ENCODE peak calls at places on chromosomes 7 and 10, in six cellular contexts. V is psoas muscle; U is HFF-Myc; H is GM23338; Q is fibroblast of lung; A is CD8-positive, alpha-beta T cell. Z is an unnamed sample.

GRCh38 chr10:100621360-100622205 is 85.8 kb downstream of the HIF1AN start:
- DNase-seq in V (no peak), U (no peak), H (no peak), A (peak; percentile 16), Q (peak; percentile 13), Z (no peak)

GRCh38 chr10:26534384-26534783 is 96.2 kb downstream of the APBB1IP start:
- DNase-seq in A (no peak), V (no peak), H (peak; percentile 88), Q (no peak), U (no peak), Z (no peak)

GRCh38 chr10:73899401-73899780 is 11.5 kb upstream of the PLAU start:
- DNase-seq in H (no peak), V (no peak), A (no peak), U (peak; percentile 89), Q (peak; percentile 70), Z (no peak)

GRCh38 chr10:131822013-131822693 is 78.7 kb upstream of the PPP2R2D start:
- DNase-seq in U (no peak), Q (no peak), V (peak; percentile 27), A (no peak), H (no peak), Z (peak; percentile 81)

GRCh38 chr7:90706067-90706716 is 110.1 kb downstream of the CDK14 start:
- DNase-seq in A (no peak), H (no peak), U (no peak), V (no peak), Q (peak; percentile 60), Z (no peak)

GRCh38 chr7:156773966-156774365 is 119.0 kb downstream of the LMBR1 start:
- DNase-seq in A (no peak), Q (no peak), U (no peak), V (no peak), H (no peak), Z (no peak)

GRCh38 chr7:43117025-43117424 is 4.6 kb downstream of the HECW1 start:
- DNase-seq in U (no peak), V (no peak), H (no peak), Q (no peak), A (no peak), Z (no peak)

GRCh38 chr7:111486472-111487142 is 75.7 kb downstream of the IMMP2L start:
- DNase-seq in Q (peak; percentile 77), H (peak; percentile 62), U (peak; percentile 19), A (no peak), V (no peak), Z (no peak)

GRCh38 chr10:44382131-44382858 is 2.6 kb downstream of the CXCL12 start:
- DNase-seq in H (peak; percentile 68), U (no peak), A (no peak), V (no peak), Q (no peak), Z (peak; percentile 60)

GRCh38 chr10:77159538-77160110 is 478.0 kb downstream of the KCNMA1 start:
- DNase-seq in Q (peak; percentile 35), V (no peak), H (no peak), A (no peak), U (no peak), Z (no peak)

GRCh38 chr10:130188195-130189175 is 52.3 kb downstream of the GLRX3 start:
- DNase-seq in Q (no peak), U (no peak), H (no peak), V (no peak), A (no peak), Z (no peak)

GRCh38 chr7:51290702-51291290 is 25.8 kb downstream of the COBL start:
- DNase-seq in Q (no peak), A (no peak), V (no peak), U (no peak), H (no peak), Z (no peak)

GRCh38 chr7:108486291-108486966 is 30.2 kb upstream of the NRCAM start:
- DNase-seq in Q (peak; percentile 31), H (no peak), U (no peak), V (no peak), A (no peak), Z (no peak)

GRCh38 chr7:79308176-79308575 is 145.3 kb downstream of the MAGI2 start:
- DNase-seq in U (no peak), V (no peak), A (no peak), Q (peak; percentile 25), H (peak; percentile 29), Z (no peak)

GRCh38 chr7:66198956-66199355 is 6.2 kb upstream of the TPST1 start:
- DNase-seq in H (no peak), U (no peak), V (no peak), Q (no peak), A (no peak), Z (peak; percentile 41)
- TF ChIP-seq CTCF in H (no peak), U (no peak), V (no peak), Q (no peak), A (no peak), Z (no peak)

DNA sequence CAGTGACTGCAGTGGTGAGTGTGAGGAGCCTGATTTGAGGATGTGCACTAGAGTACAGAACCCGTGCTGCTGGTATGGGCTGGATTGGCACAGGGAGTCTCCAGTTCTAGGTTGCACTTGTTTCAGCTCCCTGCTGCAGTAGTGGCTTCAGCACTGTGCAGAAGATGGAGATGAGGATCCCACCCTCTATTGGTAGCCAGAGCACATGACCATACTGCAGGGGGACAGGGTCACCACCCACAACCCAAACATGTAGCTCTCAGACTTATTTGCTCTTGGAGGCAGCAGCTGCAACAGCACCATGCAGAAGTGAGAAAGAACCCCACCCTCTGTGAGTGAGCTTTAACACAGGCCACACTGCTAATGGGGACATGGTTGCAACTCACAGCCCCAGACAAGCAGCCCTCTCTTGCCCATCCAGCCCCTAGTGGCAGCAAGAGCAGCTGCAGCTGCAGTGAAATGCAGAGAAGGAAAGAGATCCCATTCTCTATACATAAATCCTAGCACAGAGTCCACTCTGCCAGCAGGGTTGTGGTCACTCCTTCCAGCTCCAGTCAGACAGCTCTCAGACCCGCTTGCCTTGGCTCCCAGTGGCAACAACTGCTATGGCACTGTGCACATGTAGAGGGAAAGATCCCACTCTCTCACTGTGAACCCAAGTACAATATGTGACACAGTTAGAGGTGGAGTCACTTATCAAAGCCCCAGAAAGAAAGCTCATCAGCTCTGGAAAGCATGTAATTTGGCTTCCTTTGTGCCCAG is 51.4 kb upstream of the SCIN start:
- DNase-seq in A (no peak), V (no peak), Q (peak; percentile 6), U (peak; percentile 1), H (peak; percentile 79), Z (no peak)
- TF ChIP-seq CTCF in A (no peak), V (no peak), Q (peak; percentile 20), U (peak; percentile 65), H (peak; percentile 81), Z (peak; percentile 60)

GRCh38 chr10:95392250-95392584 is 101.4 kb upstream of the PDLIM1 start:
- DNase-seq in V (no peak), A (no peak), U (no peak), Q (no peak), H (no peak), Z (no peak)

GRCh38 chr10:95389982-95390381 is 99.2 kb upstream of the PDLIM1 start:
- DNase-seq in V (no peak), Q (no peak), A (no peak), H (no peak), U (no peak), Z (no peak)

GRCh38 chr10:95391164-95391563 is 100.4 kb upstream of the PDLIM1 start:
- DNase-seq in Q (no peak), V (no peak), U (no peak), H (no peak), A (no peak), Z (no peak)

GRCh38 chr10:95392711-95393164 is 101.9 kb upstream of the PDLIM1 start:
- DNase-seq in Q (no peak), H (no peak), U (no peak), V (no peak), A (no peak), Z (no peak)

DNA sequence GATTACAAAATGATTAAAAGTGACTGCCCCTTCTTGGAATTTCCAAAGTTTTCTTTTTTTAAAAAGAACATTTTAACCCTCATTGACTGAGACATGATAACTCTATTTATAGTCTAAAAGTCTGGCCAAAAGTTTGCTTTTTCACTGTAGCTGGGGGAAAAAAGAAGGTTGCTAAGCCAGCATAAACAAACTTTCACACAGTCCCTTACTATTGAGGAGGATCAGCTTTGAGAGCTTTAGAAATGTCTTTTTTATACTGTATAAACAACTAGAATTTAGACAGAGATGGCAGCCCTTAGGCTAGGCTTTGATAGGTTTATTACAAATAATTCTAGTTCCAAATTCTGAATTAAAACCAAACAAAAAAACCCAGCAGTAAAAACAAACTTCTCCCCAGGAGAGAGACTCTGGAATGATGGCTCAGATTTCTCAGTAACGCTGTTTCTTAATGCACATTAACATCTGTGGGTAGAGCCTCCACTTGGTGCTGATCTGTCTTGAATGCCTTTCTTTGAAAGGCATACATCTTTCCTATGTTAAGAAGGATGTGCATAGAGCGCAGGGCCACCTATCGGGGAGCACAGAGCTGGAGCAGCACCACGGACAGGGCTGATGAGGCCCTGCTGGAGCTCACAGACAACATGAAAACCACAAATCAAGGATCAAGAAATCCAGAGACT is 100.9 kb upstream of the PDLIM1 start:
- DNase-seq in Q (peak; percentile 37), U (peak; percentile 15), H (peak; percentile 77), A (no peak), V (no peak), Z (no peak)
- TF ChIP-seq CTCF in Q (peak; percentile 19), U (peak; percentile 12), H (no peak), A (no peak), V (no peak), Z (peak; percentile 63)

DNA sequence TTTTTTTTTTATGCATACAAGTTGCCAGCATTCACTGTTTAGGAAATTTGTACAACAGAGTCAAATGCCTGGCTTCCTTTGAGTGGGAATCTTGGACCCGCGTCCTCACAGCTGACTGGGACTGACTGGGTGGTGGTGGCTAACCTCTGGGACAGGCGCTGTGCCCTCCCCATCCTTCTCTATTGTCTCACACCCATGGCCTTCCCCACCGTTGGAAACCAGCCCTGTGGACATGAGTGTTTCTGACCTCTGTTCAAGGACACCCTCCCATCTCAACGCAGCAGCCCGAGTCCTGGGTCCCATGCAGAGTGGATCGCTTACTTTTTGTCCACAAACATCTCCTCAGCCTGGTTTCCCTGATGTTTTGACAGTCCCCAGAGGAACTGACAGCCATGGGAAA is 125.1 kb upstream of the PPIF start:
- DNase-seq in Q (no peak), A (no peak), U (no peak), H (no peak), V (no peak), Z (peak; percentile 50)
- TF ChIP-seq CTCF in Q (no peak), A (no peak), U (no peak), H (no peak), V (no peak), Z (no peak)

DNA sequence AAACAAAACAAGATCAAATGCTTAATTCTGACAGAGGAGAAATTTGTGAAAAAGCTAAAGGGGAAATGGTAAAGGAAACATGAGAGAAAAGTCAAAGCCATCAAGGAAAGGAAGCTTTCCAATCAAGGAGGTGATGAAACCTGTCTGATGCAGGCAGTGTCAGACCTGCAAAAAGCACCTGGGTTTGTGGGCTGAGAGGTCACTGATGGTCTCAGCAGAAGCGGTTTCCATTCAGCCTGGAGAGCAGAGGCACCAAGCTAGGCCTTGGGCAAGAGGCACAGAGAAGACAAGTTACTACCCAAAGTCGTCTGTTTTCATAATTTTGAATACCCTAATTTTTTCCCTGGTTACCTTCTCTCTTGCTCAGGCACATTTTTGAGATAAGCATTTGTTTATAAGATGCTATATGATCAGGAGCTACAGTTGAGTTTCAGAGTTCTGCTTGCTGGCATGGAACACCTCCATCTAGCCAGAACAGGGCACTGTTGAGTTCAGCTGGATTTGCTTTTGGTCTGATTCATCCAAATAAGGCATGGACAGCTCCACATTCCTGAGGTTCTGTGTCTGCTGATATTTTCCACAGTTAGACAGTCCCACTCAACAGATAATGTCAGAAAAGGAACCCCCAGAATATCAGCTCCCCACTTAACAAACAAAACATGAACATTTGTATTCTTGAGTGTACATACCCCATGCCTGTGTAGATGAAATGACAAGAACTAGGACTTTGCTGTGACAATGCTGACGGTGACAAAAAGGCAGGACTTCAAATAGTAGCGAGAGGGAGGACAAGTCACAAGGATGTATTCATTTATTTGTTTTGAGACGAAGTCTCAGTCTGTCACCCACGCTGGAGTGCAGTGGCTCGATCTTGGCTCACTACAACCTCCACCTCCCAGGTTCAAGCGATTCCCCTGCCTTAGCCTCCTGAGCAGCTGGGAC is 4.9 kb upstream of the PPIA start:
- DNase-seq in A (no peak), Q (peak; percentile 56), H (no peak), U (no peak), V (no peak), Z (no peak)
- TF ChIP-seq CTCF in A (no peak), Q (no peak), H (no peak), U (no peak), V (no peak), Z (peak; percentile 63)

Z was measured in chondrocyte.